ENCODE peak calls at places on chromosomes 1 and 21, in eight cellular contexts. One of them, this sample, is unnamed.

GRCh38 chr1:204341380-204341779 is 18.3 kb downstream of the PLEKHA6 start:
- DNase-seq in transverse colon: peak
- DNase-seq in tibial artery: no peak
- DNase-seq in lower lobe of right lung: no peak
- DNase-seq in lung: no peak
- DNase-seq in thyroid gland: no peak
- DNase-seq in A549: no peak
- DNase-seq in heart right ventricle: no peak
- DNase-seq in this sample: no peak

GRCh38 chr1:42888013-42888633 is 41.7 kb downstream of the ZNF691 start:
- DNase-seq in lower lobe of right lung: no peak
- DNase-seq in tibial artery: no peak
- DNase-seq in heart right ventricle: no peak
- DNase-seq in A549: no peak
- DNase-seq in transverse colon: no peak
- DNase-seq in lung: no peak
- DNase-seq in thyroid gland: no peak
- DNase-seq in this sample: no peak

GRCh38 chr1:89125571-89126233 is at the start of gene GBP2:
- DNase-seq in thyroid gland: no peak
- DNase-seq in heart right ventricle: no peak
- DNase-seq in tibial artery: peak
- DNase-seq in transverse colon: no peak
- DNase-seq in lower lobe of right lung: no peak
- DNase-seq in lung: no peak
- DNase-seq in A549: peak
- DNase-seq in this sample: no peak

GRCh38 chr1:246971322-246971721 is 36.5 kb downstream of the ZNF695 start:
- DNase-seq in lower lobe of right lung: peak
- DNase-seq in lung: no peak
- DNase-seq in transverse colon: peak
- DNase-seq in heart right ventricle: peak
- DNase-seq in tibial artery: peak
- DNase-seq in A549: peak
- DNase-seq in thyroid gland: peak
- DNase-seq in this sample: no peak

GRCh38 chr1:117336087-117336817 is 31.0 kb upstream of the MAN1A2 start:
- DNase-seq in transverse colon: no peak
- DNase-seq in lower lobe of right lung: no peak
- DNase-seq in thyroid gland: peak
- DNase-seq in tibial artery: no peak
- DNase-seq in heart right ventricle: no peak
- DNase-seq in A549: no peak
- DNase-seq in lung: no peak
- DNase-seq in this sample: no peak

GRCh38 chr1:12053752-12054548 is 9.2 kb upstream of the TNFRSF8 start:
- DNase-seq in A549: no peak
- DNase-seq in thyroid gland: no peak
- DNase-seq in lung: no peak
- DNase-seq in transverse colon: no peak
- DNase-seq in lower lobe of right lung: no peak
- DNase-seq in tibial artery: no peak
- DNase-seq in heart right ventricle: no peak
- DNase-seq in this sample: no peak

GRCh38 chr21:36211660-36212512 is 55.3 kb downstream of the DOP1B start:
- DNase-seq in transverse colon: no peak
- DNase-seq in lung: no peak
- DNase-seq in heart right ventricle: no peak
- DNase-seq in tibial artery: no peak
- DNase-seq in lower lobe of right lung: no peak
- DNase-seq in thyroid gland: no peak
- DNase-seq in A549: no peak
- DNase-seq in this sample: no peak

GRCh38 chr1:200512191-200512590 is 102.4 kb upstream of the ZNF281 start:
- DNase-seq in heart right ventricle: no peak
- DNase-seq in tibial artery: no peak
- DNase-seq in lower lobe of right lung: no peak
- DNase-seq in lung: no peak
- DNase-seq in transverse colon: no peak
- DNase-seq in A549: no peak
- DNase-seq in thyroid gland: no peak
- DNase-seq in this sample: no peak

GRCh38 chr1:225816643-225817538 is 7.0 kb downstream of the EPHX1 start:
- DNase-seq in A549: no peak
- DNase-seq in lower lobe of right lung: no peak
- DNase-seq in thyroid gland: no peak
- DNase-seq in transverse colon: peak
- DNase-seq in lung: no peak
- DNase-seq in tibial artery: peak
- DNase-seq in heart right ventricle: peak
- DNase-seq in this sample: peak

GRCh38 chr1:39204441-39205081 is at the start of gene MACF1:
- DNase-seq in transverse colon: peak
- DNase-seq in heart right ventricle: peak
- DNase-seq in lung: peak
- DNase-seq in thyroid gland: peak
- DNase-seq in A549: peak
- DNase-seq in lower lobe of right lung: no peak
- DNase-seq in tibial artery: peak
- DNase-seq in this sample: peak

GRCh38 chr1:53637726-53638640 is 101.0 kb downstream of the GLIS1 start:
- DNase-seq in heart right ventricle: no peak
- DNase-seq in lower lobe of right lung: no peak
- DNase-seq in lung: no peak
- DNase-seq in thyroid gland: no peak
- DNase-seq in transverse colon: no peak
- DNase-seq in tibial artery: peak
- DNase-seq in A549: no peak
- DNase-seq in this sample: peak

GRCh38 chr1:143698016-143698415 is 273.8 kb downstream of the FAM72C start:
- DNase-seq in thyroid gland: peak
- DNase-seq in tibial artery: no peak
- DNase-seq in lung: peak
- DNase-seq in A549: peak
- DNase-seq in heart right ventricle: peak
- DNase-seq in lower lobe of right lung: peak
- DNase-seq in transverse colon: peak
- DNase-seq in this sample: no peak

GRCh38 chr1:204493145-204493881 is 1.3 kb downstream of the PIK3C2B start:
- DNase-seq in lung: peak
- DNase-seq in transverse colon: peak
- DNase-seq in thyroid gland: peak
- DNase-seq in heart right ventricle: peak
- DNase-seq in lower lobe of right lung: peak
- DNase-seq in A549: peak
- DNase-seq in tibial artery: peak
- DNase-seq in this sample: peak

GRCh38 chr21:45266518-45267389 is 20.9 kb downstream of the POFUT2 start:
- DNase-seq in heart right ventricle: no peak
- DNase-seq in lower lobe of right lung: no peak
- DNase-seq in tibial artery: peak
- DNase-seq in thyroid gland: no peak
- DNase-seq in lung: no peak
- DNase-seq in A549: no peak
- DNase-seq in transverse colon: no peak
- DNase-seq in this sample: no peak

GRCh38 chr1:62436039-62436465 is 797 bp upstream of the USP1 start:
- DNase-seq in lower lobe of right lung: peak
- DNase-seq in thyroid gland: peak
- DNase-seq in heart right ventricle: peak
- DNase-seq in A549: peak
- DNase-seq in lung: no peak
- DNase-seq in tibial artery: no peak
- DNase-seq in transverse colon: peak
- DNase-seq in this sample: no peak

DNA sequence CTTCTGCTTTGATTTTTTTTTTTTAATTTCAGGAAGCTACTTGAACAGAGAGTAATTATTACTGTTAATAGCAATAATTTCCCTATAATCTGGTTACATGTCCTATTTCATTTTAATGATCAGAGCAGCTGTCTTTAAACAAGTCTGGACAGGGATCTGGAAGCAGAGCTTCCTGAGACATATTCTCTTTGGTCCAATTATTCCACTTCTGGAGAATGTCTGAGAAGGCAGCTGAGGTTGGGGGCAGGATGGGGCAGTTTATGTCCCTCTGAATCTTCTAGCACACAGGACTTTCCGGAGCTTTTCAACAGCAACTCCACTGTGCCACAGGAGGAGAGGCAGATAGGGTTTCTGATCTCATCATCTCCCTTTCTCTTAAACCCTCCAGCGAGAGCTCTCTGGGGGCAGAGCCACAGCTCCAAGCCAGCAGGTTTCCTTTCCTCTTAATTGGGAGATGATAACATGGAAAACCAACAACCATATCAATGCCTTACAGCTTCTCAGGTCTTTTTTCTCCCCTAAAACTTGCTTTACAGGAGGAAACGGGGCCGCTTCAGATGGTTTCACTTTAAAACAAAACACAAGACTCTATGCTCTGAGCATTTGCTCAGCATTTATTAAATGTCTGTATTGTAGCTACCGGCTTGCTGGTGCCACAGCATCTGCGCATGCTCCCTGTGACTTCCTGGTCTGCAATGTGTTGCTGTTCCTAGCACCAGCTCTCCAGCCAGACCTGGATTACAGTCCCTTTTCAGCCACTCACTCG is 425.7 kb upstream of the USP24 start:
- DNase-seq in A549: no peak
- DNase-seq in lower lobe of right lung: peak
- DNase-seq in transverse colon: peak
- DNase-seq in lung: no peak
- DNase-seq in tibial artery: peak
- DNase-seq in heart right ventricle: peak
- DNase-seq in thyroid gland: peak
- DNase-seq in this sample: no peak
- H3K27ac ChIP-seq in A549: no peak
- H3K27ac ChIP-seq in lower lobe of right lung: peak
- H3K27ac ChIP-seq in transverse colon: no peak
- H3K27ac ChIP-seq in lung: no peak
- H3K27ac ChIP-seq in tibial artery: peak
- H3K27ac ChIP-seq in heart right ventricle: peak
- H3K27ac ChIP-seq in thyroid gland: no peak
- H3K27ac ChIP-seq in this sample: peak

DNA sequence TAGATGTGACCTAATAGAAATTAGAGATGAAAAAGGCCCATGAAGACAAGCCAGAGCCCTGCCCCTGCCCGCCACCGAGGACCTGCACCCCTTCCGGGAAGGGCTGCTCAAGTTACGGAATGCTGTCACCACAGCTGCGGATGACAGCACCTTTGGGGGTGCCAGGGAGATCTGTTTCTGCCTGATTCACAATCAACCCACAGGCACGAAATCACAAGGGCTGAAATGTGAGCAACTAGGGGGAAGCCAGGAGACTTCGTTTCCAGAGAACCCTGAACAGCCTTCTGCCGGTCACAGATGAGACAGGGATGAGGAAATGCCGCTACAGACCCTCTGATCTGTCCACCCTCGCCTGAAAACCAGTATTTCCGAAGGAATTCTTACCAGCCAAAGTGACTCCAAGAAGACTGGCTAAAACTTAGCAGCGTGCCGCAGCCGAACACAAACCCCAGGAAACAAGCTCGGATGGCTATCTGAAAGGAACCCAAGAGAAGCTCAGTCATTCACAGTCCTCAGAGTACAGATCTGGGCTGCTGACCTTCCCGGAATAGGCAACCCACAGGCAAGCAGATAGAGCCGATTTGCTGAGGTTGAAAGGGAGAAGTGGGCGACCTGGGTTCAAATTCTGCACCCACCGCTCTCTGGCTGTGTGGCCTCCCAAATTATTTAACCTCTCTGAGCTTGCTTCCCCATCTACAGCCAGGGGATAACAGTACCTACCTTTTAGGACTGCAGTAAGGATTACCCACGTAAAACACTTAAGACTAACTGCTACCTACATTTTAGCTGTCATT is 1.1 kb downstream of the ICMT start:
- DNase-seq in tibial artery: no peak
- DNase-seq in lower lobe of right lung: no peak
- DNase-seq in heart right ventricle: no peak
- DNase-seq in thyroid gland: no peak
- DNase-seq in lung: no peak
- DNase-seq in A549: no peak
- DNase-seq in transverse colon: no peak
- DNase-seq in this sample: no peak
- H3K27ac ChIP-seq in tibial artery: peak
- H3K27ac ChIP-seq in lower lobe of right lung: peak
- H3K27ac ChIP-seq in heart right ventricle: peak
- H3K27ac ChIP-seq in thyroid gland: no peak
- H3K27ac ChIP-seq in lung: no peak
- H3K27ac ChIP-seq in A549: peak
- H3K27ac ChIP-seq in transverse colon: peak
- H3K27ac ChIP-seq in this sample: no peak

DNA sequence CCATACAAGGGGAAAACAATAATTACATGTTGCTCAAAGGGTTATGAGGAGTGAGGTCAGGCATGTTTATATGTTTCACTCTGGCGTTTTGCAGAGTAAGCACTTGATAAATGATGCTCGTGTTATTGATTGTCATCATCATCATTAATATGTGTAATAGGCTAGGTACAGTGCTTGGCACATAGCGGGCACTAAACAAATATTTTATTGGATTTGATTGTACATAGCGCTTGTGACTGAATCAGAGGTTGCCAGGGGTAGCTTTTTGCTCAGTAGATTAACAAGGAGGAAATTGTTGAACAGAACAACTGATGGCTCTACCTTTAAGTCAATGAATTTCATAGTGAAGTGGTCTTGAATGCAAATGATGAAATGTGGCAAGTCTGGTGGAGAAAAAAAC is 91.7 kb downstream of the ROR1 start:
- DNase-seq in transverse colon: no peak
- DNase-seq in lower lobe of right lung: no peak
- DNase-seq in heart right ventricle: no peak
- DNase-seq in tibial artery: no peak
- DNase-seq in thyroid gland: no peak
- DNase-seq in A549: no peak
- DNase-seq in lung: no peak
- DNase-seq in this sample: no peak
- H3K27ac ChIP-seq in transverse colon: no peak
- H3K27ac ChIP-seq in lower lobe of right lung: no peak
- H3K27ac ChIP-seq in heart right ventricle: no peak
- H3K27ac ChIP-seq in tibial artery: no peak
- H3K27ac ChIP-seq in thyroid gland: no peak
- H3K27ac ChIP-seq in A549: no peak
- H3K27ac ChIP-seq in lung: no peak
- H3K27ac ChIP-seq in this sample: no peak

DNA sequence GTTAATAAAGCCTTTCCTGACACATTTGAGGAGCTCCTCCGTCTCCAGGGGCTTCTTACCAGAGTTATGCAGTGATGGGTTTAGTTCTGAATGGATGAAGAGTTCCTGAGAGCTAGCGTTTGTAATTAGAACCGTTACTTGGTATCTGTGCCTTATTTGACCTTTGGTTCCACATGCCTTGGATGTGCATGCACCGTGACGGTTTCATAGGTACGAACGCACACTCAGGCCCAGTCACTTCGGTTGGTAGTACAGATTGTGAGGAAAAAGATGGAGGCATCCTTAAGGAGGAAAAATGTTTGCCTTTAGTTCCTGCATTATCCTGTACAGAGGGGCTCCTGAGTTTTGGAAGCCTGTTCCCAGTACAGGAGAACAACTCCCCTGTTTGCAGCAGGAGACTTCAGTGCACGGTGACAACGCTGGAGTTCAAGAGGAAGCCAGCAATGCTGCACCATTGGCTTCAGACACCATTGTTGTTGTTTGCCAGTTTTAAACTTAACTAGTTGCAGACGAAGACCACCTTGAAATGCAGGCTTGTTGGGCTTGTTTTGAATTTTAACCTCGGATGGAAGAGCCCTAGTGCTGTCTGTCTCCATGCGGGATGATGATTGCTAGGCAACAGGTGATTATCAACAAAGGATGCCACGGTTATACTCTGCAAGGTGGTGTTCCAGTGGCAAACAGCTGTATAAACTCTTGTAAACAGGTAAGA is 8.2 kb downstream of the RBM15 start:
- DNase-seq in lower lobe of right lung: no peak
- DNase-seq in lung: no peak
- DNase-seq in thyroid gland: no peak
- DNase-seq in A549: no peak
- DNase-seq in heart right ventricle: no peak
- DNase-seq in tibial artery: no peak
- DNase-seq in transverse colon: no peak
- DNase-seq in this sample: no peak
- H3K27ac ChIP-seq in lower lobe of right lung: no peak
- H3K27ac ChIP-seq in lung: no peak
- H3K27ac ChIP-seq in thyroid gland: no peak
- H3K27ac ChIP-seq in A549: no peak
- H3K27ac ChIP-seq in heart right ventricle: no peak
- H3K27ac ChIP-seq in tibial artery: no peak
- H3K27ac ChIP-seq in transverse colon: no peak
- H3K27ac ChIP-seq in this sample: no peak